ENCODE peak calls at places on chromosomes 3 and 15, in four cellular contexts. F is cardiac muscle cell, D is fibroblast of pulmonary artery, N is colonic mucosa. L is an unnamed sample.
A peak's percentile ranks its signal among the peaks of the same experiment; 100 is the strongest.

GRCh38 chr3:173066044-173066679 is 74.9 kb downstream of the SPATA16 start:
- DNase-seq in F (no peak), D (peak; percentile 81), N (peak; percentile 18), L (no peak)

GRCh38 chr15:95171551-95171950 is 940.2 kb downstream of the MCTP2 start:
- DNase-seq in F (no peak), D (no peak), N (no peak), L (no peak)

GRCh38 chr3:127786358-127787070 is 35.8 kb downstream of the MGLL start:
- DNase-seq in F (peak; percentile 43), D (no peak), N (peak; percentile 94), L (no peak)

GRCh38 chr3:137765310-137766033 is 1.4 kb downstream of the SOX14 start:
- DNase-seq in F (no peak), D (no peak), N (no peak), L (no peak)

GRCh38 chr3:196667056-196667844 is 27.8 kb downstream of the NRROS start:
- DNase-seq in F (no peak), D (no peak), N (no peak), L (no peak)

GRCh38 chr3:134923286-134923685 is 128.2 kb downstream of the EPHB1 start:
- DNase-seq in F (no peak), D (no peak), N (no peak), L (no peak)

GRCh38 chr15:31499953-31500808 is 173.5 kb downstream of the KLF13 start:
- DNase-seq in F (no peak), D (no peak), N (no peak), L (no peak)

GRCh38 chr3:133037440-133037839 is 751 bp upstream of the TMEM108 start:
- DNase-seq in F (no peak), D (no peak), N (no peak), L (no peak)

GRCh38 chr3:61562810-61563613 is 1.6 kb downstream of the PTPRG start:
- DNase-seq in F (peak; percentile 73), D (peak; percentile 41), N (peak; percentile 33), L (no peak)

GRCh38 chr15:71730277-71731144 is 79.8 kb upstream of the NR2E3 start:
- DNase-seq in F (peak; percentile 69), D (peak; percentile 84), N (peak; percentile 56), L (peak; percentile 36)

GRCh38 chr3:112629425-112629824 is 11.5 kb downstream of the CCDC80 start:
- DNase-seq in F (peak; percentile 54), D (peak; percentile 90), N (peak; percentile 40), L (no peak)

GRCh38 chr3:127744875-127745274 is 72.1 kb downstream of the ABTB1 start:
- DNase-seq in F (no peak), D (no peak), N (no peak), L (no peak)

GRCh38 chr3:188411750-188412149 is 257.8 kb downstream of the LPP start:
- DNase-seq in F (no peak), D (no peak), N (no peak), L (no peak)

GRCh38 chr3:37241880-37242279 is 67.5 kb upstream of the LRRFIP2 start:
- DNase-seq in F (no peak), D (no peak), N (no peak), L (no peak)

GRCh38 chr3:123800352-123800682 is 83.8 kb downstream of the MYLK start:
- DNase-seq in F (no peak), D (no peak), N (no peak), L (no peak)

GRCh38 chr15:42508263-42508690 is 12.8 kb downstream of the SNAP23 start:
- DNase-seq in F (peak; percentile 14), D (peak; percentile 81), N (no peak), L (no peak)

GRCh38 chr3:122908251-122908650 is 113.4 kb downstream of the SLC49A4 start:
- DNase-seq in F (no peak), D (no peak), N (no peak), L (no peak)

GRCh38 chr15:51879555-51879954 is 50.1 kb downstream of the TMOD3 start:
- DNase-seq in F (no peak), D (peak; percentile 71), N (no peak), L (no peak)

GRCh38 chr3:72738752-72739520 is 109.3 kb downstream of the SHQ1 start:
- DNase-seq in F (peak; percentile 70), D (no peak), N (peak; percentile 76), L (no peak)

GRCh38 chr15:63909819-63910437 is 76.2 kb upstream of the HERC1 start:
- DNase-seq in F (no peak), D (peak; percentile 53), N (no peak), L (no peak)

GRCh38 chr15:33098082-33099058 is 96.1 kb downstream of the FMN1 start:
- DNase-seq in F (no peak), D (peak; percentile 68), N (no peak), L (peak; percentile 49)
- H3K4me3 ChIP-seq in F (no peak overlapping the region), D (no peak overlapping the region), N (no peak overlapping the region), L (peak overlapping the region; percentile 2)

GRCh38 chr3:126548556-126549466 is 9.9 kb downstream of the C3orf22 start:
- DNase-seq in F (no peak), D (no peak), N (peak; percentile 11), L (no peak)
- TF ChIP-seq CTCF in F (no peak), D (no peak), N (no peak), L (no peak)

GRCh38 chr3:58009749-58010535 is 1.7 kb downstream of the FLNB start:
- DNase-seq in F (no peak), D (no peak), N (peak; percentile 94), L (no peak)
- H3K4me3 ChIP-seq in F (peak overlapping the region; percentile 88), D (peak overlapping the region; percentile 98), N (peak overlapping the region; percentile 73), L (peak overlapping the region; percentile 94)

DNA sequence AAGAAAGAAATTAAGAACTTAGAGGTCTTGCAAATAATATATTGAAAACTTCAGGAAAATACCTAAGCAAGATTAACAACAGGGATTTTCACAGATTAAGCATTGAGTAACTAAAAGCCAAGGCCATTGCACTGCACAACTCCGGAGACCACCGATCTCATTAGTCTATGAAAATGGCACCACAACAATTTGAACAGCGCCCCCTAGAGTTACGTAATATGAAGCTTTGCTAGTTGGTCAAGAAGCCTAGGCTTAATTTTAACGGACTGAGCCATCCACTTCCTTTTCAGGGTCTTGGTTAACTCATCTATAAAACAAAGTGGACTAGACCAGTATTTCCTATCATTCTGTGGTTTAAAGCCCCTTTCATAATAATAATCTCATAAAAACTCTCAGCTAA is 24.8 kb downstream of the TMEM212 start:
- DNase-seq in F (no peak), D (no peak), N (no peak), L (no peak)
- TF ChIP-seq CTCF in F (peak; percentile 26), D (peak; percentile 24), N (no peak), L (peak; percentile 33)

DNA sequence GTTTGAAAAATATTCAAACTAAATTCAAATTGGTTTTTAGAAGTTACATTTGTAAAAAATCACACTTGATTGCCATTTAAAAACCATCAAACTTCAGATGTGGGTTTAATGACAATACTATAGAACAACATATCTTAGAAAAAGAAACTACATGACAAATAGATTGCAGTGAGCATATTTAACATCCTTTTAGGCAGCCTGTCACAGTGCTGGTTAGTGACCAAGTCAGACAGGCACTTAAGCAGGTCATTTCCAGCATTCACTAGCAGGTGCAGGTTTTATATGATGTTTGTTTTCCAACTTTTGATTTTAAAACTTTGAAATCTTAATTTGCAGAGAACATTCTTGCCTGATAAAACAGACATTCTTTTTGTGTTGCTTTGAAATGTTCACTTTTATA is 115.7 kb downstream of the MBNL1 start:
- DNase-seq in F (no peak), D (no peak), N (no peak), L (no peak)
- H3K4me3 ChIP-seq in F (no peak overlapping the region), D (no peak overlapping the region), N (no peak overlapping the region), L (no peak overlapping the region)

GRCh38 chr3:190302209-190302885 is 19.9 kb downstream of the CLDN1 start:
- DNase-seq in F (no peak), D (peak; percentile 42), N (no peak), L (no peak)
- TF ChIP-seq CTCF in F (no peak), D (no peak), N (no peak), L (no peak)

GRCh38 chr3:177521305-177521704 is 324.0 kb upstream of the TBL1XR1 start:
- DNase-seq in F (no peak), D (no peak), N (peak; percentile 66), L (no peak)

GRCh38 chr3:177514341-177515193 is 317.3 kb upstream of the TBL1XR1 start:
- DNase-seq in F (no peak), D (no peak), N (no peak), L (no peak)

GRCh38 chr3:177516130-177517011 is 319.1 kb upstream of the TBL1XR1 start:
- DNase-seq in F (no peak), D (peak; percentile 97), N (no peak), L (no peak)

GRCh38 chr3:177519588-177519987 is 322.3 kb upstream of the TBL1XR1 start:
- DNase-seq in F (no peak), D (no peak), N (no peak), L (no peak)

DNA sequence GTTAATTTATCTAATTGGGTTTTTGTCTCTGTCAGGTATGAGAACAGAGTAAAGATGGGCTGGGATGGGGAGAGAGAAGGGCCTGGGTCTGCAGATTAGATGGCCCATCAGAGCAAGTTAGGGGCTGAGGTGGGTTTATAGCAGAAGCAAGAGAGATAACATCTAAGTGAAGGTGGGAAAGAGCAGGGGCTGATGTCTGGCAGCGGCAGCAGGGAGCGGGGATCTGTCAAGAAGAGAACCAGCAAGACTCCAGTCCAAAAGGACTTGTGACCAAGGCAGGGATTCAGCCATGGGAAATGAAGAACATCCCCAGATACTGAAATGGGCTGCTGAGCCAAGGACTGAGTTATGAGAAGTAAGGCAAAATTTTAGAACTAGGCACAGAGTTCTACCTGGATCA is 320.6 kb upstream of the TBL1XR1 start:
- DNase-seq in F (no peak), D (no peak), N (no peak), L (no peak)
- H3K4me3 ChIP-seq in F (no peak overlapping the region), D (no peak overlapping the region), N (no peak overlapping the region), L (no peak overlapping the region)

GRCh38 chr3:168088106-168088722 is 7.5 kb downstream of the GOLIM4 start:
- DNase-seq in F (peak; percentile 18), D (no peak), N (peak; percentile 61), L (no peak)
- TF ChIP-seq CTCF in F (peak; percentile 25), D (peak; percentile 39), N (peak; percentile 25), L (peak; percentile 25)